ENCODE peak calls at places on chromosome 15, in five cellular contexts. One of them, this sample, is unnamed.

GRCh38 chr15:101625980-101626379 is 26.2 kb downstream of the TM2D3 start:
- DNase-seq in CD8-positive, alpha-beta memory T cell: no peak
- DNase-seq in body of pancreas: no peak
- DNase-seq in AG08396: no peak
- DNase-seq in IMR-90: peak; percentile 25
- DNase-seq in this sample: no peak

GRCh38 chr15:71748327-71748726 is 62.0 kb upstream of the NR2E3 start:
- DNase-seq in body of pancreas: no peak
- DNase-seq in CD8-positive, alpha-beta memory T cell: no peak
- DNase-seq in IMR-90: peak; percentile 42
- DNase-seq in AG08396: no peak
- DNase-seq in this sample: no peak

GRCh38 chr15:55829826-55830225 is 86.9 kb upstream of the PRTG start:
- DNase-seq in IMR-90: no peak
- DNase-seq in CD8-positive, alpha-beta memory T cell: no peak
- DNase-seq in AG08396: no peak
- DNase-seq in body of pancreas: no peak
- DNase-seq in this sample: no peak

GRCh38 chr15:40082195-40082868 is 26.3 kb downstream of the BMF start:
- DNase-seq in IMR-90: no peak
- DNase-seq in AG08396: no peak
- DNase-seq in CD8-positive, alpha-beta memory T cell: no peak
- DNase-seq in body of pancreas: no peak
- DNase-seq in this sample: no peak

GRCh38 chr15:98403569-98403968 is 244.8 kb upstream of the IGF1R start:
- DNase-seq in AG08396: no peak
- DNase-seq in IMR-90: no peak
- DNase-seq in body of pancreas: no peak
- DNase-seq in CD8-positive, alpha-beta memory T cell: no peak
- DNase-seq in this sample: no peak

GRCh38 chr15:34304613-34305012 is 33.0 kb downstream of the SLC12A6 start:
- DNase-seq in IMR-90: peak; percentile 82
- DNase-seq in AG08396: peak; percentile 25
- DNase-seq in body of pancreas: no peak
- DNase-seq in CD8-positive, alpha-beta memory T cell: no peak
- DNase-seq in this sample: no peak

GRCh38 chr15:74443100-74443909 is 9.5 kb upstream of the SEMA7A start:
- DNase-seq in IMR-90: peak; percentile 59
- DNase-seq in body of pancreas: no peak
- DNase-seq in AG08396: no peak
- DNase-seq in CD8-positive, alpha-beta memory T cell: no peak
- DNase-seq in this sample: no peak

GRCh38 chr15:85558747-85559327 is 178.4 kb downstream of the AKAP13 start:
- DNase-seq in body of pancreas: no peak
- DNase-seq in IMR-90: no peak
- DNase-seq in CD8-positive, alpha-beta memory T cell: no peak
- DNase-seq in AG08396: no peak
- DNase-seq in this sample: no peak

GRCh38 chr15:90955911-90956310 is 1.2 kb downstream of the RCCD1 start:
- DNase-seq in CD8-positive, alpha-beta memory T cell: no peak
- DNase-seq in AG08396: no peak
- DNase-seq in body of pancreas: peak; percentile 91
- DNase-seq in IMR-90: no peak
- DNase-seq in this sample: peak; percentile 52

GRCh38 chr15:45642203-45642932 is 7.5 kb downstream of the SQOR start:
- DNase-seq in IMR-90: peak; percentile 89
- DNase-seq in CD8-positive, alpha-beta memory T cell: no peak
- DNase-seq in body of pancreas: no peak
- DNase-seq in AG08396: peak; percentile 76
- DNase-seq in this sample: no peak

GRCh38 chr15:33801954-33802353 is 166.3 kb upstream of the CHRM5 start:
- DNase-seq in AG08396: no peak
- DNase-seq in body of pancreas: no peak
- DNase-seq in CD8-positive, alpha-beta memory T cell: no peak
- DNase-seq in IMR-90: no peak
- DNase-seq in this sample: no peak

GRCh38 chr15:77504310-77504709 is 83.6 kb downstream of the HMG20A start:
- DNase-seq in IMR-90: no peak
- DNase-seq in AG08396: no peak
- DNase-seq in body of pancreas: peak; percentile 40
- DNase-seq in CD8-positive, alpha-beta memory T cell: no peak
- DNase-seq in this sample: peak; percentile 99

GRCh38 chr15:33988384-33988783 is 20.1 kb downstream of the CHRM5 start:
- DNase-seq in IMR-90: peak; percentile 51
- DNase-seq in CD8-positive, alpha-beta memory T cell: no peak
- DNase-seq in body of pancreas: no peak
- DNase-seq in AG08396: no peak
- DNase-seq in this sample: no peak

GRCh38 chr15:58037902-58038301 is 27.6 kb downstream of the ALDH1A2 start:
- DNase-seq in CD8-positive, alpha-beta memory T cell: no peak
- DNase-seq in body of pancreas: no peak
- DNase-seq in IMR-90: no peak
- DNase-seq in AG08396: no peak
- DNase-seq in this sample: no peak

GRCh38 chr15:39786444-39787056 is 3.9 kb upstream of the FSIP1 start:
- DNase-seq in body of pancreas: no peak
- DNase-seq in IMR-90: peak; percentile 75
- DNase-seq in AG08396: peak; percentile 36
- DNase-seq in CD8-positive, alpha-beta memory T cell: peak; percentile 24
- DNase-seq in this sample: peak; percentile 82

GRCh38 chr15:69729167-69729748 is 276.6 kb downstream of the RPLP1 start:
- DNase-seq in AG08396: peak; percentile 35
- DNase-seq in IMR-90: peak; percentile 8
- DNase-seq in body of pancreas: peak; percentile 58
- DNase-seq in CD8-positive, alpha-beta memory T cell: peak; percentile 54
- DNase-seq in this sample: no peak

GRCh38 chr15:99145778-99146177 is 40.9 kb downstream of the SYNM start:
- DNase-seq in CD8-positive, alpha-beta memory T cell: no peak
- DNase-seq in IMR-90: no peak
- DNase-seq in body of pancreas: no peak
- DNase-seq in AG08396: no peak
- DNase-seq in this sample: no peak

GRCh38 chr15:27422997-27423396 is 452.0 kb downstream of the GABRG3 start:
- DNase-seq in IMR-90: no peak
- DNase-seq in AG08396: no peak
- DNase-seq in body of pancreas: no peak
- DNase-seq in CD8-positive, alpha-beta memory T cell: no peak
- DNase-seq in this sample: no peak

GRCh38 chr15:76866716-76867321 is 38.3 kb downstream of the SCAPER start:
- DNase-seq in AG08396: peak; percentile 30
- DNase-seq in CD8-positive, alpha-beta memory T cell: no peak
- DNase-seq in body of pancreas: no peak
- DNase-seq in IMR-90: peak; percentile 58
- DNase-seq in this sample: peak; percentile 65

GRCh38 chr15:31824009-31824408 is 206.3 kb upstream of the CHRNA7 start:
- DNase-seq in IMR-90: no peak
- DNase-seq in AG08396: no peak
- DNase-seq in CD8-positive, alpha-beta memory T cell: no peak
- DNase-seq in body of pancreas: no peak
- DNase-seq in this sample: no peak